ENCODE peak calls at places on chromosomes 12 and 14, in nine cellular contexts. One of them, this sample, is unnamed.

GRCh38 chr14:105173901-105174894 is 5.6 kb upstream of the JAG2 start:
- DNase-seq in stomach: no peak
- DNase-seq in dermis microvascular lymphatic vessel endothelial cell: peak; percentile 63
- DNase-seq in tibial nerve: no peak
- DNase-seq in psoas muscle: no peak
- DNase-seq in hypothalamus: no peak
- DNase-seq in Right ventricle myocardium superior: no peak
- DNase-seq in endodermal cell: no peak
- DNase-seq in RCC 7860: no peak
- DNase-seq in this sample: no peak

GRCh38 chr14:48027115-48027514 is 351.7 kb upstream of the MDGA2 start:
- DNase-seq in dermis microvascular lymphatic vessel endothelial cell: no peak
- DNase-seq in psoas muscle: no peak
- DNase-seq in endodermal cell: no peak
- DNase-seq in hypothalamus: no peak
- DNase-seq in stomach: no peak
- DNase-seq in RCC 7860: no peak
- DNase-seq in tibial nerve: no peak
- DNase-seq in Right ventricle myocardium superior: no peak
- DNase-seq in this sample: no peak

GRCh38 chr12:79127268-79127895 is 262.8 kb downstream of the SYT1 start:
- DNase-seq in RCC 7860: peak; percentile 7
- DNase-seq in dermis microvascular lymphatic vessel endothelial cell: peak; percentile 13
- DNase-seq in tibial nerve: no peak
- DNase-seq in psoas muscle: no peak
- DNase-seq in stomach: no peak
- DNase-seq in hypothalamus: no peak
- DNase-seq in endodermal cell: no peak
- DNase-seq in Right ventricle myocardium superior: no peak
- DNase-seq in this sample: no peak

GRCh38 chr12:123134755-123135282 is 16.1 kb downstream of the PITPNM2 start:
- DNase-seq in stomach: no peak
- DNase-seq in endodermal cell: no peak
- DNase-seq in RCC 7860: no peak
- DNase-seq in dermis microvascular lymphatic vessel endothelial cell: no peak
- DNase-seq in psoas muscle: no peak
- DNase-seq in hypothalamus: no peak
- DNase-seq in Right ventricle myocardium superior: no peak
- DNase-seq in tibial nerve: no peak
- DNase-seq in this sample: no peak

GRCh38 chr12:108479364-108480070 is 35.6 kb upstream of the FICD start:
- DNase-seq in RCC 7860: peak; percentile 91
- DNase-seq in tibial nerve: no peak
- DNase-seq in Right ventricle myocardium superior: no peak
- DNase-seq in hypothalamus: no peak
- DNase-seq in endodermal cell: no peak
- DNase-seq in psoas muscle: no peak
- DNase-seq in stomach: no peak
- DNase-seq in dermis microvascular lymphatic vessel endothelial cell: no peak
- DNase-seq in this sample: no peak

GRCh38 chr12:123734268-123734667 is 22.1 kb downstream of the ATP6V0A2 start:
- DNase-seq in dermis microvascular lymphatic vessel endothelial cell: no peak
- DNase-seq in RCC 7860: no peak
- DNase-seq in endodermal cell: no peak
- DNase-seq in hypothalamus: no peak
- DNase-seq in psoas muscle: no peak
- DNase-seq in tibial nerve: no peak
- DNase-seq in Right ventricle myocardium superior: no peak
- DNase-seq in stomach: no peak
- DNase-seq in this sample: no peak

GRCh38 chr12:66633676-66634075 is 45.2 kb downstream of the GRIP1 start:
- DNase-seq in dermis microvascular lymphatic vessel endothelial cell: peak; percentile 1
- DNase-seq in endodermal cell: no peak
- DNase-seq in psoas muscle: no peak
- DNase-seq in RCC 7860: peak; percentile 46
- DNase-seq in hypothalamus: no peak
- DNase-seq in Right ventricle myocardium superior: no peak
- DNase-seq in tibial nerve: no peak
- DNase-seq in stomach: no peak
- DNase-seq in this sample: no peak

GRCh38 chr14:60485600-60486251 is at the start of gene C14orf39:
- DNase-seq in endodermal cell: peak; percentile 90
- DNase-seq in dermis microvascular lymphatic vessel endothelial cell: peak; percentile 19
- DNase-seq in psoas muscle: peak; percentile 55
- DNase-seq in hypothalamus: no peak
- DNase-seq in stomach: no peak
- DNase-seq in Right ventricle myocardium superior: no peak
- DNase-seq in RCC 7860: no peak
- DNase-seq in tibial nerve: no peak
- DNase-seq in this sample: no peak

GRCh38 chr12:29741342-29742241 is 42.1 kb downstream of the TMTC1 start:
- DNase-seq in tibial nerve: no peak
- DNase-seq in stomach: no peak
- DNase-seq in RCC 7860: no peak
- DNase-seq in Right ventricle myocardium superior: no peak
- DNase-seq in hypothalamus: no peak
- DNase-seq in dermis microvascular lymphatic vessel endothelial cell: peak; percentile 67
- DNase-seq in psoas muscle: no peak
- DNase-seq in endodermal cell: no peak
- DNase-seq in this sample: no peak

GRCh38 chr12:109053382-109054123 is 1.2 kb downstream of the USP30 start:
- DNase-seq in RCC 7860: no peak
- DNase-seq in tibial nerve: no peak
- DNase-seq in hypothalamus: no peak
- DNase-seq in endodermal cell: no peak
- DNase-seq in psoas muscle: no peak
- DNase-seq in stomach: no peak
- DNase-seq in Right ventricle myocardium superior: no peak
- DNase-seq in dermis microvascular lymphatic vessel endothelial cell: peak; percentile 2
- DNase-seq in this sample: no peak